ENCODE peak calls at places on chromosome 19, in eight cellular contexts. N is NCI-H774; L is left ventricle myocardium inferior; Y is cerebellar nuclear complex; O is sciatic nerve; K is cardiac muscle cell; E is heart left ventricle; M is activated CD4-positive, alpha-beta T cell treated with anti-CD3 and anti-CD28 coated beads for 24 hours. H is an unnamed sample.

GRCh38 chr19:55158423-55158822 is 891 bp upstream of the TNNI3 start:
- DNase-seq in L (no peak), K (no peak), Y (no peak), O (no peak), E (no peak), N (no peak), M (no peak), H (no peak)

GRCh38 chr19:35247526-35248309 is 1.1 kb upstream of the LSR start:
- DNase-seq in K (peak; percentile 96), M (peak; percentile 43), E (peak; percentile 54), N (peak; percentile 91), O (no peak), Y (no peak), L (no peak), H (peak; percentile 91)

GRCh38 chr19:14369399-14370168 is 11.7 kb upstream of the ADGRE5 start:
- DNase-seq in L (no peak), E (peak; percentile 63), M (peak; percentile 77), Y (no peak), K (peak; percentile 17), N (no peak), O (no peak), H (no peak)

GRCh38 chr19:53192771-53193533 is at the start of gene ZNF665:
- DNase-seq in K (peak; percentile 91), Y (no peak), E (peak; percentile 89), M (peak; percentile 58), L (peak; percentile 88), O (peak; percentile 91), N (peak; percentile 87), H (peak; percentile 94)

GRCh38 chr19:7526093-7526929 is 3.9 kb downstream of the MCOLN1 start:
- DNase-seq in Y (no peak), O (no peak), M (no peak), N (no peak), E (no peak), L (no peak), K (no peak), H (no peak)

GRCh38 chr19:9565900-9566705 is 18.2 kb downstream of the ZNF121 start:
- DNase-seq in M (no peak), Y (no peak), N (no peak), E (no peak), K (no peak), O (no peak), L (no peak), H (no peak)

GRCh38 chr19:4454952-4455738 is 2.4 kb downstream of the UBXN6 start:
- DNase-seq in N (no peak), O (no peak), L (no peak), E (no peak), M (no peak), Y (no peak), K (no peak), H (no peak)

GRCh38 chr19:48170817-48171347 is 402 bp downstream of the ZSWIM9 start:
- DNase-seq in O (peak; percentile 64), E (no peak), L (no peak), K (no peak), M (no peak), Y (no peak), N (no peak), H (no peak)

GRCh38 chr19:9054768-9055167 is 32.1 kb upstream of the OR1M1 start:
- DNase-seq in N (no peak), M (no peak), K (no peak), E (no peak), Y (no peak), O (no peak), L (no peak), H (no peak)

GRCh38 chr19:19110410-19111137 is 27.7 kb downstream of the TMEM161A start:
- DNase-seq in K (peak; percentile 67), M (no peak), E (no peak), N (no peak), Y (no peak), O (no peak), L (no peak), H (no peak)

GRCh38 chr19:15397236-15397635 is 17.6 kb upstream of the AKAP8 start:
- DNase-seq in E (no peak), M (no peak), N (no peak), K (no peak), O (peak; percentile 38), L (no peak), Y (no peak), H (peak; percentile 59)

GRCh38 chr19:16358456-16358855 is 33.8 kb downstream of the KLF2 start:
- DNase-seq in M (no peak), L (no peak), K (no peak), E (no peak), O (no peak), N (no peak), Y (no peak), H (no peak)

GRCh38 chr19:45467115-45467455 is 711 bp upstream of the FOSB start:
- DNase-seq in Y (no peak), L (no peak), N (no peak), O (no peak), K (no peak), E (no peak), M (no peak), H (no peak)

GRCh38 chr19:3054972-3055740 is 7.1 kb downstream of the TLE5 start:
- DNase-seq in L (no peak), Y (no peak), K (no peak), M (no peak), N (no peak), O (no peak), E (no peak), H (no peak)

GRCh38 chr19:16088985-16089846 is 12.9 kb downstream of the TPM4 start:
- DNase-seq in N (no peak), M (no peak), E (no peak), Y (no peak), K (no peak), L (no peak), O (no peak), H (no peak)

GRCh38 chr19:56111601-56112312 is 9.3 kb downstream of the ZNF787 start:
- DNase-seq in Y (no peak), L (peak; percentile 53), K (no peak), O (no peak), N (no peak), M (peak; percentile 16), E (peak; percentile 45), H (no peak)

GRCh38 chr19:1164684-1165531 is 9.2 kb downstream of the SBNO2 start:
- DNase-seq in K (no peak), O (peak; percentile 62), L (no peak), N (no peak), Y (no peak), M (no peak), E (no peak), H (no peak)

GRCh38 chr19:47630594-47630993 is 21.7 kb downstream of the BICRA start:
- DNase-seq in M (no peak), O (no peak), N (no peak), Y (no peak), L (no peak), E (no peak), K (no peak), H (no peak)

GRCh38 chr19:1752757-1753728 is at the start of gene ONECUT3:
- DNase-seq in Y (no peak), K (no peak), N (no peak), L (no peak), M (no peak), E (no peak), O (no peak), H (no peak)

GRCh38 chr19:18112989-18113478 is 15.5 kb downstream of the MAST3 start:
- DNase-seq in K (peak; percentile 89), E (peak; percentile 87), O (peak; percentile 92), Y (no peak), L (peak; percentile 87), N (peak; percentile 68), M (peak; percentile 80), H (no peak)

GRCh38 chr19:55621673-55622231 is 2.6 kb downstream of the ZNF784 start:
- DNase-seq in M (no peak), O (peak; percentile 68), E (no peak), Y (no peak), K (no peak), N (no peak), L (no peak), H (no peak)

GRCh38 chr19:37361994-37362393 is 8.9 kb upstream of the ZNF527 start:
- DNase-seq in Y (no peak), L (no peak), K (no peak), E (no peak), N (no peak), O (no peak), M (no peak), H (no peak)

GRCh38 chr19:45477216-45477615 is 9.4 kb downstream of the FOSB start:
- DNase-seq in Y (no peak), K (no peak), M (no peak), O (no peak), E (no peak), L (no peak), N (no peak), H (no peak)

GRCh38 chr19:55320844-55321419 is 4.2 kb downstream of the TMEM150B start:
- DNase-seq in N (no peak), K (no peak), Y (no peak), M (no peak), O (no peak), E (no peak), L (no peak), H (no peak)

GRCh38 chr19:3760871-3761361 is 576 bp downstream of the APBA3 start:
- DNase-seq in N (no peak), L (no peak), K (no peak), O (no peak), E (no peak), Y (no peak), M (no peak), H (no peak)